ENCODE peak calls at places on chromosomes 6 and 20, in eight cellular contexts. Y is heart left ventricle, R is GM12878, D is uterus, X is A549, L is breast epithelium, J is transverse colon, C is stomach. K is an unnamed sample.

GRCh38 chr6:12233693-12234551 is 56.2 kb upstream of the EDN1 start:
- DNase-seq in Y (no peak), R (peak), D (no peak), X (peak), L (no peak), J (peak), C (peak), K (peak)

GRCh38 chr6:143966291-143966690 is 41.8 kb downstream of the PLAGL1 start:
- DNase-seq in Y (no peak), R (no peak), D (no peak), X (no peak), L (no peak), J (no peak), C (no peak), K (no peak)

GRCh38 chr6:83459663-83460062 is 28.8 kb upstream of the ME1 start:
- DNase-seq in Y (no peak), R (no peak), D (no peak), X (no peak), L (no peak), J (no peak), C (no peak), K (no peak)

GRCh38 chr6:21593927-21594421 is 423 bp downstream of the SOX4 start:
- DNase-seq in Y (peak), R (no peak), D (peak), X (no peak), L (no peak), J (peak), C (peak), K (peak)

GRCh38 chr6:104522533-104522932 is 337.2 kb downstream of the HACE1 start:
- DNase-seq in Y (no peak), R (no peak), D (no peak), X (no peak), L (no peak), J (no peak), C (no peak), K (no peak)

GRCh38 chr6:163923658-163924411 is 509.3 kb downstream of the QKI start:
- DNase-seq in Y (no peak), R (no peak), D (no peak), X (no peak), L (no peak), J (no peak), C (no peak), K (no peak)

GRCh38 chr6:148746363-148747144 is at the start of gene UST:
- DNase-seq in Y (peak), R (no peak), D (peak), X (peak), L (peak), J (peak), C (peak), K (peak)

GRCh38 chr6:119842191-119842590 is 492.6 kb upstream of the MAN1A1 start:
- DNase-seq in Y (no peak), R (no peak), D (no peak), X (no peak), L (no peak), J (no peak), C (no peak), K (no peak)

GRCh38 chr6:112330071-112330876 is 16.9 kb upstream of the RFPL4B start:
- DNase-seq in Y (no peak), R (no peak), D (no peak), X (peak), L (no peak), J (no peak), C (no peak), K (no peak)

GRCh38 chr6:127352519-127352918 is 9.1 kb upstream of the ECHDC1 start:
- DNase-seq in Y (no peak), R (no peak), D (no peak), X (no peak), L (no peak), J (no peak), C (no peak), K (no peak)

GRCh38 chr6:18515767-18516166 is 128.6 kb downstream of the RNF144B start:
- DNase-seq in Y (no peak), R (no peak), D (no peak), X (no peak), L (no peak), J (no peak), C (no peak), K (peak)

GRCh38 chr6:162533009-162533400 is 194.6 kb downstream of the PRKN start:
- DNase-seq in Y (no peak), R (no peak), D (no peak), X (peak), L (no peak), J (peak), C (no peak), K (no peak)

GRCh38 chr6:118187568-118188164 is 280.6 kb downstream of the SLC35F1 start:
- DNase-seq in Y (no peak), R (no peak), D (peak), X (no peak), L (no peak), J (no peak), C (no peak), K (no peak)

GRCh38 chr6:16568128-16568527 is 193.1 kb downstream of the ATXN1 start:
- DNase-seq in Y (no peak), R (no peak), D (no peak), X (no peak), L (no peak), J (no peak), C (no peak), K (no peak)

GRCh38 chr6:24650365-24650764 is 4.4 kb upstream of the KIAA0319 start:
- DNase-seq in Y (no peak), R (no peak), D (no peak), X (no peak), L (no peak), J (no peak), C (no peak), K (no peak)

GRCh38 chr20:1108437-1108920 is 9.9 kb upstream of the PSMF1 start:
- DNase-seq in Y (peak), R (no peak), D (peak), X (peak), L (no peak), J (peak), C (peak), K (peak)

GRCh38 chr6:166866839-166867637 is 89.3 kb downstream of the RNASET2 start:
- DNase-seq in Y (no peak), R (no peak), D (no peak), X (no peak), L (no peak), J (no peak), C (peak), K (no peak)

GRCh38 chr20:61844621-61845020 is 221.1 kb downstream of the TAF4 start:
- DNase-seq in Y (no peak), R (no peak), D (no peak), X (no peak), L (no peak), J (no peak), C (no peak), K (no peak)
- TF ChIP-seq POLR2A in Y (no peak), R (no peak), D (no peak), X (no peak), L (no peak), J (no peak), C (no peak), K (no peak)

DNA sequence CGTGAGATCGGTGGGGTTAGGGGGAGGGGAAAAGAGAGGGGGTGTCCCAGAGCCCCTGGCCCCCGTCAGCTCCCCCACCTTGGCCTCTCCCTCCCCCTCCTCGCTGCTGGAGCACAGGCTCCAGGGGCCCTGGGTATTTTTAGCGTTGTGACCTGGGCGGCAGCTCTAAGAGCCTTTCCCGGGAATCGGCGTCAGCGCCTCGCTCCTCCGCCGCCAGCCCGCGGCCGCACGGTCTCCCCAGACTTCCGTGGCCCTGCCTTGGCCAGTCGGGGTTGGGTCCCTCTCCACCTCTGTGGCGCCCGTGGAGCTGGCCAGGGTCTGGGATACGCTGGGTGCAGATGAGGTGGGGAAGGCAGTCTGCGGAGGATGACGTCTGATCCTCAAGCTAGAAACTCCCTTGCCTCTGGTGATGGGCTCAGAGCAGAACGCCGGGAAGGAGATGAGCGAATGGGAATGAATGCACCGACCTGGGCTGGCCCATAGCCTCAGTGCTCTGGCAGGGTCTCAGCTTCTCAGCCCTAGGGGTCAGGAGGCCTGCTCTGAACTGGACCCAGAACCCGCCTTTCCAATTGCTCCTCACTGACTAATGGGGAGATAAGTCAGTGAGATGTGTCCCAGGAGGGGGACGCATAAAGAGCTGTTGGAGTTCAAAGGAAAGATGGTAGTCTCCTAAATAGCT is 883 bp upstream of the DBNDD2 start:
- DNase-seq in Y (peak), R (no peak), D (peak), X (no peak), L (no peak), J (peak), C (peak), K (no peak)
- TF ChIP-seq POLR2A in Y (peak), R (no peak), D (peak), X (no peak), L (peak), J (peak), C (peak), K (no peak)

DNA sequence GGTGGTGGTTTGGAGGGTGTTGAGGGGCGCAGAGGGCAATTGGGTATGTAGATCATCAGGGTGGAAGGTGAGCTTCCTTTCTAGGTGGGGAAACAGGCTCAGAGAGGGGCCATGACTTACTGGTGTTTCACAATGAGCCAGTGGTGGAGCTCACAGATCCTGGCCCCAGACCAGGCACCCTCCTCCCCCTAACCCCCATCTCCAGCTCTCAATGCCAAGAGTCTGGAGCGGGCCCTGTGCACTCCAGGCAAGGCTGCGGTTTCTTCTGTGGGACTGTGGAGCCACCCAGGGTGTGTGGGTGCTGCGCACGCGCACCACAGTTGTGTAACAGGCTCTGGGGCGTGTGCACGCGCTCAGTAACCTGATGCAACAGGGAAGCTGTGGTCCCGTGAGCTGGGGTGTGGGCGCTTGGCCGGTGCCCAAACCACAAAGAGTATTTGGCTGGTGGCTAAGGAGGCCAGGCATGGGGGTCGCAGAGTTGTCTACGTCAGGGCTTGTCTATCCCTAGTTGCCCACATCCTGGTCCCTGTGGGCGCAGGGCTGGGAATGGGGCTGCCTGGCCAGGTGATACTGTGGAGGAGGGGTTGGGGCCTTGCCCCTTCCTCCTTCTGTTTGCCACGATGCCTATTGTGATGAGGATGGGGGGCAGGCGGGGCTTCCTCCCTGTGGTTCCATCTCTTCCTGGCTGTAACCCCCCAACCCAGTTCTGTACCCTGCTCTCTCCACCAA is 37.5 kb upstream of the MRPS18A start:
- DNase-seq in Y (peak), R (peak), D (peak), X (no peak), L (peak), J (peak), C (peak), K (peak)
- TF ChIP-seq POLR2A in Y (no peak), R (peak), D (no peak), X (no peak), L (no peak), J (peak), C (peak), K (no peak)

DNA sequence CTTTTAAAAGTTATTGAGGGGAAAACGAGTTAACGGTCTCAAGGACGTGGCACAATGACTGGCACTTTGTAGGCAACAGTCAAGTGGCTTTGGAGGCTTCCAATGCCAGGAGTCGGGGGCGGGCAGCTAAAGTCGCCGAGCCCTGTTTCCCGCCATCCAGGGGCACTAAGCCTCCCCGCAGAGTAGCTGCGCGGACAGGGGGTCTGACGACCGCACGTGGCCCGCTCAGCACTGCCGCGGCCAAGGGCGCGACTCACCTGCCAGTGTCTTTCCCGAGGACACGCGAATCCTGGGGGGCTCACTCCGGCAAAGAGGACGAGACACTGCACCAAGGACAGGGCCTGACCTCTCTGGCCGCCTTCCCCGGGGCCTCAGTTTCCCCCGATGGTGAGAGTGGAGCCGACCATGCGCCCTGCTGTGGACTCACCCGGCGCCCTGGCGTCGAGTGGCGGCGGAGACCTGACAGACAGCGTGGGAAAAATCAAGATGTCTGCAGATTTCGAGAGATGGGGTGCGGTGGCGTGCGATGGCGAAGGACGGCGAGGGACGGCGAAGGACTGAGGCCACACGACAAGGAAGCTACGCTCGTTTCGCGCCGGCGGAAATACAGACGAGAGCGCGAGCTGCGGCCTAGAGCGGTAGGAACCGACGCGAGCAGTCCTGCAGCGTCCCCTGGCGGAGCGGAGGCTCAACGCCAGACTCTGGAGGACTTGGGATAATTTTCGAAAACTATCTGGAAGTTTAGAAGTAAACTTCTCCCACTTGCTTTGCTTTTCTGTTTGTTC is at the start of gene SNHG17:
- DNase-seq in Y (peak), R (peak), D (peak), X (peak), L (peak), J (peak), C (peak), K (no peak)
- TF ChIP-seq POLR2A in Y (peak), R (peak), D (peak), X (peak), L (peak), J (peak), C (no peak), K (peak)

GRCh38 chr20:63448050-63448449 is 24.4 kb downstream of the KCNQ2 start:
- DNase-seq in Y (no peak), R (no peak), D (no peak), X (no peak), L (no peak), J (peak), C (no peak), K (no peak)
- TF ChIP-seq POLR2A in Y (no peak), R (no peak), D (no peak), X (no peak), L (no peak), J (no peak), C (no peak), K (peak)

GRCh38 chr6:35047265-35048011 is 93.7 kb downstream of the TCP11 start:
- DNase-seq in Y (no peak), R (no peak), D (no peak), X (no peak), L (no peak), J (peak), C (no peak), K (no peak)

GRCh38 chr6:35048031-35048613 is 93.0 kb downstream of the TCP11 start:
- DNase-seq in Y (no peak), R (no peak), D (no peak), X (no peak), L (no peak), J (no peak), C (no peak), K (no peak)

GRCh38 chr6:35049885-35050284 is 91.3 kb downstream of the TCP11 start:
- DNase-seq in Y (peak), R (no peak), D (no peak), X (no peak), L (no peak), J (peak), C (no peak), K (no peak)

GRCh38 chr6:35049346-35049745 is 91.8 kb downstream of the TCP11 start:
- DNase-seq in Y (no peak), R (no peak), D (no peak), X (no peak), L (no peak), J (no peak), C (no peak), K (no peak)

DNA sequence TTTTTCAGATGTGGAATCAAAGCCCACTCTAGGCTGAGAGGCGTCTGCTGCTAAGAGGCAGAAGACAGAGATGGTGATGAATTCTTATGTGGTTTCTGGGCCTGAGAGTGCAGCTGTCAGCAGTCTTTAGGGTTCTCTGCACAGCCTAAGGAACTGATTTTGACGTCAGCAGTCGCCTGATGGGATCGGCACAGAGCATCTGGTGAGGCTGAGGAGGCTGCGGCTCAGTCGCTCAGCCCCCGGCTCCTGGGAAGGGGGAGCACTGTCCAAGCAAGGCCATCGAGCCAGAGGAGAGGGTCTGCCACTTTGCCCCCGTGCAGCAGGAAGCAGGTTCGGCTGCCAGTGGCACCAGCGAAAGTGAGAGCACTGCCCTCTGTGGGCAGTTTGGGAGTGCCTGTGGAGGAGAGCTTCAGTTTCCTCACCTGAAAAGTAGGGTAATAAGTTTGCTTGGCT is 92.5 kb downstream of the TCP11 start:
- DNase-seq in Y (peak), R (no peak), D (peak), X (no peak), L (no peak), J (peak), C (no peak), K (no peak)
- TF ChIP-seq POLR2A in Y (no peak), R (no peak), D (no peak), X (no peak), L (no peak), J (peak), C (no peak), K (no peak)

GRCh38 chr20:57256908-57257307 is 9.5 kb downstream of the BMP7 start:
- DNase-seq in Y (no peak), R (no peak), D (no peak), X (no peak), L (no peak), J (no peak), C (no peak), K (no peak)
- TF ChIP-seq POLR2A in Y (no peak), R (no peak), D (no peak), X (no peak), L (no peak), J (no peak), C (no peak), K (no peak)

DNA sequence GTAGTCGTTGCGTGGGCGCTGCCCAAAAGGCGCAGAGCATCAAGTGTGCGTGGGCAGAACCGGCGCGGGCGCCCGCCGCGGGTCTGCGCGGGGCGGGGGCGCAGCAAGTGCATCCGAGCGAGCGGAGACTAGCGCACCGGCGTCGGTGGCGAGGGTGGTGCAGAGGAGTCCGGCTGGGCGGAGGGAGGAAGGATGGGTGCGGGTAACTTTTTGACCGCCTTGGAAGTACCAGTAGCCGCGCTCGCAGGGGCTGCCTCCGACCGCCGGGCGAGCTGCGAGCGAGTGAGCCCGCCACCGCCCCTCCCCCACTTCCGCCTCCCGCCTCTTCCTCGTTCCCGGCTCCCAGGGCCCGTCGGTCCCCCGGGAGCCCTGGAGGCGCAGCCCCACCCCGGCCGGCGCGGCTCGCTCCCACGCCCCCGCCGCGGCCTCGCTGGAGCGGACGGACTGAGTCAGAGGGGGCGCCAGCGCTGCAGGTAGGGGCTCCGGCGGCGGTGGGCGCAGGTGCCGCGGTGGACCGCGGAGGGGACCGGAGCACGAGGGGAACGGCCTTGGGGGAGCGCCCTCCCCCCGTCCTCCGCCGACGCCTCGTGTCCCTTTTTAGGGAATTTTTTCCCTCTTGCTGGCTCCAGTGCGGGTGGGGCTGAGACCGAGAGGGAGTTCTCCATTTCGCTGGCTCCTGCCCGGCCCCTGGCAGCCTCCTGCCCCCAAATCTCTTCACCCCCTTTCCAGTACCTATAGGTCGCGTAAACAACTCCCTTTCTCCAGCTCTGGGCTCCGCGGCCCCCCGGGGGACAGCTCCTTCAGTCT is 1.6 kb upstream of the DBNDD2 start:
- DNase-seq in Y (peak), R (no peak), D (peak), X (peak), L (peak), J (peak), C (peak), K (no peak)
- TF ChIP-seq POLR2A in Y (peak), R (no peak), D (peak), X (no peak), L (no peak), J (peak), C (no peak), K (peak)

K was measured in H54.